ENCODE peak calls at places on chromosomes 5 and 9, in nine cellular contexts. One of them, this sample, is unnamed.

GRCh38 chr5:176606032-176606431 is 3.9 kb downstream of the GPRIN1 start:
- DNase-seq in lower leg skin: no peak
- DNase-seq in tibial nerve: no peak
- DNase-seq in AG04450: no peak
- DNase-seq in OCI-LY7: no peak
- DNase-seq in colonic mucosa: no peak
- DNase-seq in heart left ventricle: no peak
- DNase-seq in thoracic aorta: no peak
- DNase-seq in neuronal stem cell: no peak
- DNase-seq in this sample: no peak

GRCh38 chr5:180684623-180685161 is 35.3 kb upstream of the FLT4 start:
- DNase-seq in neuronal stem cell: no peak
- DNase-seq in OCI-LY7: no peak
- DNase-seq in tibial nerve: no peak
- DNase-seq in AG04450: no peak
- DNase-seq in lower leg skin: no peak
- DNase-seq in thoracic aorta: no peak
- DNase-seq in colonic mucosa: no peak
- DNase-seq in heart left ventricle: no peak
- DNase-seq in this sample: peak; percentile 46

GRCh38 chr9:131335356-131335755 is 45.8 kb downstream of the PLPP7 start:
- DNase-seq in thoracic aorta: no peak
- DNase-seq in OCI-LY7: no peak
- DNase-seq in heart left ventricle: no peak
- DNase-seq in tibial nerve: no peak
- DNase-seq in colonic mucosa: no peak
- DNase-seq in AG04450: no peak
- DNase-seq in lower leg skin: no peak
- DNase-seq in neuronal stem cell: no peak
- DNase-seq in this sample: no peak

GRCh38 chr9:127056446-127056845 is 66.0 kb downstream of the ANGPTL2 start:
- DNase-seq in lower leg skin: no peak
- DNase-seq in neuronal stem cell: no peak
- DNase-seq in colonic mucosa: no peak
- DNase-seq in thoracic aorta: no peak
- DNase-seq in heart left ventricle: no peak
- DNase-seq in AG04450: no peak
- DNase-seq in tibial nerve: no peak
- DNase-seq in OCI-LY7: no peak
- DNase-seq in this sample: no peak

GRCh38 chr5:53714324-53715010 is 154.0 kb downstream of the NDUFS4 start:
- DNase-seq in colonic mucosa: no peak
- DNase-seq in heart left ventricle: no peak
- DNase-seq in thoracic aorta: no peak
- DNase-seq in tibial nerve: no peak
- DNase-seq in neuronal stem cell: no peak
- DNase-seq in lower leg skin: no peak
- DNase-seq in OCI-LY7: no peak
- DNase-seq in AG04450: no peak
- DNase-seq in this sample: no peak

GRCh38 chr5:53166101-53166500 is 56.5 kb upstream of the MOCS2 start:
- DNase-seq in lower leg skin: no peak
- DNase-seq in neuronal stem cell: no peak
- DNase-seq in heart left ventricle: no peak
- DNase-seq in AG04450: no peak
- DNase-seq in OCI-LY7: no peak
- DNase-seq in thoracic aorta: no peak
- DNase-seq in tibial nerve: no peak
- DNase-seq in colonic mucosa: no peak
- DNase-seq in this sample: no peak

GRCh38 chr5:14728109-14728938 is 63.8 kb downstream of the OTULIN start:
- DNase-seq in thoracic aorta: no peak
- DNase-seq in AG04450: no peak
- DNase-seq in tibial nerve: no peak
- DNase-seq in colonic mucosa: peak; percentile 63
- DNase-seq in lower leg skin: no peak
- DNase-seq in heart left ventricle: no peak
- DNase-seq in OCI-LY7: no peak
- DNase-seq in neuronal stem cell: peak; percentile 88
- DNase-seq in this sample: no peak

GRCh38 chr9:106400170-106400569 is 462.8 kb upstream of the ZNF462 start:
- DNase-seq in heart left ventricle: no peak
- DNase-seq in AG04450: no peak
- DNase-seq in tibial nerve: no peak
- DNase-seq in colonic mucosa: no peak
- DNase-seq in OCI-LY7: no peak
- DNase-seq in lower leg skin: no peak
- DNase-seq in thoracic aorta: no peak
- DNase-seq in neuronal stem cell: no peak
- DNase-seq in this sample: no peak

GRCh38 chr5:36177154-36177553 is 25.2 kb downstream of the SKP2 start:
- DNase-seq in neuronal stem cell: no peak
- DNase-seq in OCI-LY7: peak; percentile 5
- DNase-seq in tibial nerve: no peak
- DNase-seq in lower leg skin: no peak
- DNase-seq in thoracic aorta: no peak
- DNase-seq in colonic mucosa: no peak
- DNase-seq in heart left ventricle: no peak
- DNase-seq in AG04450: no peak
- DNase-seq in this sample: no peak

GRCh38 chr5:128264567-128264966 is 181.0 kb downstream of the SLC12A2 start:
- DNase-seq in tibial nerve: no peak
- DNase-seq in AG04450: no peak
- DNase-seq in colonic mucosa: no peak
- DNase-seq in lower leg skin: no peak
- DNase-seq in OCI-LY7: no peak
- DNase-seq in thoracic aorta: no peak
- DNase-seq in neuronal stem cell: no peak
- DNase-seq in heart left ventricle: no peak
- DNase-seq in this sample: no peak

GRCh38 chr5:51416149-51416548 is 32.9 kb downstream of the ISL1 start:
- DNase-seq in thoracic aorta: no peak
- DNase-seq in colonic mucosa: no peak
- DNase-seq in neuronal stem cell: no peak
- DNase-seq in lower leg skin: no peak
- DNase-seq in tibial nerve: no peak
- DNase-seq in OCI-LY7: no peak
- DNase-seq in heart left ventricle: no peak
- DNase-seq in AG04450: no peak
- DNase-seq in this sample: no peak

GRCh38 chr5:158451203-158451982 is 592.4 kb upstream of the CLINT1 start:
- DNase-seq in OCI-LY7: no peak
- DNase-seq in colonic mucosa: peak; percentile 24
- DNase-seq in tibial nerve: peak; percentile 55
- DNase-seq in heart left ventricle: peak; percentile 54
- DNase-seq in thoracic aorta: peak; percentile 20
- DNase-seq in neuronal stem cell: no peak
- DNase-seq in AG04450: no peak
- DNase-seq in lower leg skin: peak; percentile 87
- DNase-seq in this sample: no peak

GRCh38 chr5:78586251-78586650 is 62.3 kb downstream of the LHFPL2 start:
- DNase-seq in heart left ventricle: no peak
- DNase-seq in tibial nerve: no peak
- DNase-seq in AG04450: peak; percentile 96
- DNase-seq in thoracic aorta: no peak
- DNase-seq in neuronal stem cell: no peak
- DNase-seq in lower leg skin: no peak
- DNase-seq in colonic mucosa: no peak
- DNase-seq in OCI-LY7: no peak
- DNase-seq in this sample: peak; percentile 87

GRCh38 chr5:36928947-36929346 is 52.4 kb downstream of the NIPBL start:
- DNase-seq in heart left ventricle: no peak
- DNase-seq in thoracic aorta: no peak
- DNase-seq in OCI-LY7: no peak
- DNase-seq in tibial nerve: no peak
- DNase-seq in AG04450: peak; percentile 18
- DNase-seq in neuronal stem cell: no peak
- DNase-seq in lower leg skin: no peak
- DNase-seq in colonic mucosa: no peak
- DNase-seq in this sample: no peak

GRCh38 chr5:143758015-143758414 is 53.9 kb upstream of the HMHB1 start:
- DNase-seq in lower leg skin: no peak
- DNase-seq in colonic mucosa: no peak
- DNase-seq in tibial nerve: no peak
- DNase-seq in thoracic aorta: no peak
- DNase-seq in AG04450: no peak
- DNase-seq in heart left ventricle: no peak
- DNase-seq in neuronal stem cell: no peak
- DNase-seq in OCI-LY7: no peak
- DNase-seq in this sample: no peak

GRCh38 chr5:173394701-173395100 is 66.5 kb upstream of the STC2 start:
- DNase-seq in OCI-LY7: no peak
- DNase-seq in heart left ventricle: no peak
- DNase-seq in neuronal stem cell: no peak
- DNase-seq in lower leg skin: peak; percentile 74
- DNase-seq in thoracic aorta: no peak
- DNase-seq in AG04450: no peak
- DNase-seq in colonic mucosa: no peak
- DNase-seq in tibial nerve: no peak
- DNase-seq in this sample: no peak

GRCh38 chr9:130995399-130995941 is 13.5 kb upstream of the LAMC3 start:
- DNase-seq in lower leg skin: no peak
- DNase-seq in AG04450: no peak
- DNase-seq in colonic mucosa: peak; percentile 29
- DNase-seq in tibial nerve: peak; percentile 38
- DNase-seq in heart left ventricle: peak; percentile 34
- DNase-seq in thoracic aorta: no peak
- DNase-seq in neuronal stem cell: no peak
- DNase-seq in OCI-LY7: peak; percentile 3
- DNase-seq in this sample: peak; percentile 54

GRCh38 chr5:125746936-125747335 is 676.3 kb upstream of the GRAMD2B start:
- DNase-seq in neuronal stem cell: no peak
- DNase-seq in AG04450: no peak
- DNase-seq in tibial nerve: no peak
- DNase-seq in lower leg skin: no peak
- DNase-seq in colonic mucosa: no peak
- DNase-seq in heart left ventricle: no peak
- DNase-seq in OCI-LY7: no peak
- DNase-seq in thoracic aorta: no peak
- DNase-seq in this sample: no peak

GRCh38 chr9:82331091-82331490 is 342.5 kb downstream of the SPATA31D1 start:
- DNase-seq in lower leg skin: no peak
- DNase-seq in thoracic aorta: no peak
- DNase-seq in colonic mucosa: no peak
- DNase-seq in OCI-LY7: no peak
- DNase-seq in heart left ventricle: no peak
- DNase-seq in neuronal stem cell: no peak
- DNase-seq in AG04450: no peak
- DNase-seq in tibial nerve: no peak
- DNase-seq in this sample: no peak

GRCh38 chr5:89053547-89053946 is 170.6 kb upstream of the MEF2C start:
- DNase-seq in AG04450: no peak
- DNase-seq in heart left ventricle: no peak
- DNase-seq in neuronal stem cell: no peak
- DNase-seq in thoracic aorta: no peak
- DNase-seq in colonic mucosa: no peak
- DNase-seq in OCI-LY7: no peak
- DNase-seq in tibial nerve: no peak
- DNase-seq in lower leg skin: no peak
- DNase-seq in this sample: no peak

GRCh38 chr9:122360891-122361290 is 9.9 kb upstream of the PTGS1 start:
- DNase-seq in OCI-LY7: no peak
- DNase-seq in thoracic aorta: no peak
- DNase-seq in AG04450: no peak
- DNase-seq in heart left ventricle: no peak
- DNase-seq in tibial nerve: no peak
- DNase-seq in neuronal stem cell: no peak
- DNase-seq in lower leg skin: no peak
- DNase-seq in colonic mucosa: no peak
- DNase-seq in this sample: no peak
- H3K4me3 ChIP-seq in OCI-LY7: no peak overlapping the region
- H3K4me3 ChIP-seq in thoracic aorta: no peak overlapping the region
- H3K4me3 ChIP-seq in AG04450: no peak overlapping the region
- H3K4me3 ChIP-seq in heart left ventricle: no peak overlapping the region
- H3K4me3 ChIP-seq in tibial nerve: no peak overlapping the region
- H3K4me3 ChIP-seq in neuronal stem cell: no peak overlapping the region
- H3K4me3 ChIP-seq in lower leg skin: no peak overlapping the region
- H3K4me3 ChIP-seq in colonic mucosa: no peak overlapping the region
- H3K4me3 ChIP-seq in this sample: no peak overlapping the region

DNA sequence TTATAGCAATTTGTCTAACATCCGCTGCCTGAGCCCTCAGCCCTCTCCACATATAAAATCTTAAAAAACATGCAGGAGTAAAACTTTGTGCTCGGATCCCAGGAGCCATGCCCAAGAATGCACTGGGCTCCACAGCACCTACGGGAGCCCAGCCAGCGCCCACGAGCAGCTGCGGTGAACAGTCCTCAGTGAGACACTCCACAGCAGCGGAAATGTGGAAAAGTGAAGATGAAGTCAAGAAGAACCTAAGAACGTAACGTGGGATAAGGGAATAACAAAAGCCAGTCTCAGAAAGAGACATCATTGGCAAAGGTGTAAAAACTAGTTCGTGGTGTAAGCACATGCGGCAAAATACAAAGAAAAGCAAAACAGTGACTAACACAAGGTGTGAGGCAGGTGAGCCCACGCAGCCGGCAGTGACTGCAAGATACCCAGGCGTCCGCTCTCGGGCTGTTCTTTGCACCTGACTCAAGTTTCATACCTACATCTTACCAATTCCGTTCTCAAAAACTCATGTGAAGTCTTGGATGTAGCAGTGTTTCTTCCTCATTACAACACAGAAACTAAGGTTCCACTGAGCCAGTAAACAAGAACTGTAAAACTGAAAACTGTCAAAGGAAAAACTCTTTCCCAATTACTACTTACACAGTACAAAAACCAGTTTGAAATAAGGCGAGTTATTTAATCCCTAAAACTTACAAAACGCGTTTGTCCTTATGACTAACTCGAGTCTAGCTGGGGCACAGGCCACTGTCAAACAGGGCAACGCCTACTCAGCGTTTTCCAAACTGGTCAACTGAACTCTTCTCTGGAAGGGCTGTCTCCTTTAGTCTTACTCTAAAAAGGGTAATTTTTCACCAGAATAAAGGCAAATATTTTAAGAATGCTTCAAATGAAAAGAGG is 1.7 kb downstream of the CAMSAP1 start:
- DNase-seq in thoracic aorta: no peak
- DNase-seq in OCI-LY7: peak; percentile 47
- DNase-seq in lower leg skin: peak; percentile 80
- DNase-seq in colonic mucosa: no peak
- DNase-seq in neuronal stem cell: no peak
- DNase-seq in AG04450: no peak
- DNase-seq in heart left ventricle: no peak
- DNase-seq in tibial nerve: no peak
- DNase-seq in this sample: no peak
- H3K4me3 ChIP-seq in thoracic aorta: peak overlapping the region; percentile 73
- H3K4me3 ChIP-seq in OCI-LY7: peak overlapping the region; percentile 77
- H3K4me3 ChIP-seq in lower leg skin: no peak overlapping the region
- H3K4me3 ChIP-seq in colonic mucosa: peak overlapping the region; percentile 59
- H3K4me3 ChIP-seq in neuronal stem cell: no peak overlapping the region
- H3K4me3 ChIP-seq in AG04450: peak overlapping the region; percentile 59
- H3K4me3 ChIP-seq in heart left ventricle: peak overlapping the region; percentile 57
- H3K4me3 ChIP-seq in tibial nerve: peak overlapping the region; percentile 53
- H3K4me3 ChIP-seq in this sample: peak overlapping the region; percentile 44

GRCh38 chr9:69120380-69121154 is 53.5 kb upstream of the TJP2 start:
- DNase-seq in tibial nerve: no peak
- DNase-seq in heart left ventricle: peak; percentile 38
- DNase-seq in neuronal stem cell: peak; percentile 27
- DNase-seq in colonic mucosa: peak; percentile 95
- DNase-seq in thoracic aorta: no peak
- DNase-seq in lower leg skin: peak; percentile 93
- DNase-seq in AG04450: no peak
- DNase-seq in OCI-LY7: peak; percentile 50
- DNase-seq in this sample: no peak
- H3K4me3 ChIP-seq in tibial nerve: peak overlapping the region; percentile 67
- H3K4me3 ChIP-seq in heart left ventricle: peak overlapping the region; percentile 87
- H3K4me3 ChIP-seq in neuronal stem cell: peak overlapping the region; percentile 94
- H3K4me3 ChIP-seq in colonic mucosa: peak overlapping the region; percentile 48
- H3K4me3 ChIP-seq in thoracic aorta: peak overlapping the region; percentile 87
- H3K4me3 ChIP-seq in lower leg skin: peak overlapping the region; percentile 74
- H3K4me3 ChIP-seq in AG04450: peak overlapping the region; percentile 85
- H3K4me3 ChIP-seq in OCI-LY7: peak overlapping the region; percentile 65
- H3K4me3 ChIP-seq in this sample: peak overlapping the region; percentile 50

GRCh38 chr9:123816817-123817472 is 113.0 kb downstream of the DENND1A start:
- DNase-seq in colonic mucosa: no peak
- DNase-seq in heart left ventricle: no peak
- DNase-seq in neuronal stem cell: no peak
- DNase-seq in OCI-LY7: no peak
- DNase-seq in lower leg skin: no peak
- DNase-seq in AG04450: no peak
- DNase-seq in thoracic aorta: no peak
- DNase-seq in tibial nerve: no peak
- DNase-seq in this sample: no peak
- H3K4me3 ChIP-seq in colonic mucosa: no peak overlapping the region
- H3K4me3 ChIP-seq in heart left ventricle: no peak overlapping the region
- H3K4me3 ChIP-seq in neuronal stem cell: no peak overlapping the region
- H3K4me3 ChIP-seq in OCI-LY7: no peak overlapping the region
- H3K4me3 ChIP-seq in lower leg skin: no peak overlapping the region
- H3K4me3 ChIP-seq in AG04450: no peak overlapping the region
- H3K4me3 ChIP-seq in thoracic aorta: no peak overlapping the region
- H3K4me3 ChIP-seq in tibial nerve: no peak overlapping the region
- H3K4me3 ChIP-seq in this sample: no peak overlapping the region

This sample was measured in Jurkat, Clone E6-1.